ENCODE peak calls at places on chromosome 6, in seven cellular contexts. Q is IMR-90, W is uterus, L is transverse colon, A is H54, B is esophagus muscularis mucosa, I is right lobe of liver. E is an unnamed sample.

GRCh38 chr6:116866281-116866871 is 10.7 kb upstream of the RFX6 start:
- DNase-seq in Q (peak; percentile 2), W (no peak), L (no peak), A (no peak), B (no peak), I (no peak), E (no peak)

GRCh38 chr6:28985396-28986164 is 19.5 kb downstream of the ZNF311 start:
- DNase-seq in Q (peak; percentile 98), W (peak; percentile 80), L (peak; percentile 86), A (peak; percentile 74), B (peak; percentile 93), I (peak; percentile 82), E (peak; percentile 83)

GRCh38 chr6:100673641-100674040 is 207.5 kb downstream of the ASCC3 start:
- DNase-seq in Q (no peak), W (no peak), L (no peak), A (no peak), B (no peak), I (no peak), E (no peak)

GRCh38 chr6:13624871-13625288 is 9.7 kb downstream of the NOL7 start:
- DNase-seq in Q (peak; percentile 44), W (no peak), L (no peak), A (peak; percentile 28), B (no peak), I (no peak), E (no peak)

GRCh38 chr6:108622601-108623335 is 62.1 kb downstream of the FOXO3 start:
- DNase-seq in Q (peak; percentile 98), W (peak; percentile 55), L (peak; percentile 29), A (peak; percentile 19), B (no peak), I (no peak), E (no peak)

GRCh38 chr6:38773338-38773737 is 58.2 kb downstream of the DNAH8 start:
- DNase-seq in Q (no peak), W (no peak), L (peak; percentile 22), A (no peak), B (no peak), I (no peak), E (no peak)

GRCh38 chr6:16040282-16040974 is 88.5 kb upstream of the MYLIP start:
- DNase-seq in Q (no peak), W (no peak), L (no peak), A (no peak), B (no peak), I (no peak), E (no peak)

GRCh38 chr6:132011582-132011981 is 60.4 kb upstream of the CCN2 start:
- DNase-seq in Q (no peak), W (no peak), L (no peak), A (no peak), B (no peak), I (no peak), E (no peak)

GRCh38 chr6:137223370-137224131 is 4.4 kb upstream of the IFNGR1 start:
- DNase-seq in Q (peak; percentile 70), W (no peak), L (no peak), A (no peak), B (no peak), I (no peak), E (no peak)

DNA sequence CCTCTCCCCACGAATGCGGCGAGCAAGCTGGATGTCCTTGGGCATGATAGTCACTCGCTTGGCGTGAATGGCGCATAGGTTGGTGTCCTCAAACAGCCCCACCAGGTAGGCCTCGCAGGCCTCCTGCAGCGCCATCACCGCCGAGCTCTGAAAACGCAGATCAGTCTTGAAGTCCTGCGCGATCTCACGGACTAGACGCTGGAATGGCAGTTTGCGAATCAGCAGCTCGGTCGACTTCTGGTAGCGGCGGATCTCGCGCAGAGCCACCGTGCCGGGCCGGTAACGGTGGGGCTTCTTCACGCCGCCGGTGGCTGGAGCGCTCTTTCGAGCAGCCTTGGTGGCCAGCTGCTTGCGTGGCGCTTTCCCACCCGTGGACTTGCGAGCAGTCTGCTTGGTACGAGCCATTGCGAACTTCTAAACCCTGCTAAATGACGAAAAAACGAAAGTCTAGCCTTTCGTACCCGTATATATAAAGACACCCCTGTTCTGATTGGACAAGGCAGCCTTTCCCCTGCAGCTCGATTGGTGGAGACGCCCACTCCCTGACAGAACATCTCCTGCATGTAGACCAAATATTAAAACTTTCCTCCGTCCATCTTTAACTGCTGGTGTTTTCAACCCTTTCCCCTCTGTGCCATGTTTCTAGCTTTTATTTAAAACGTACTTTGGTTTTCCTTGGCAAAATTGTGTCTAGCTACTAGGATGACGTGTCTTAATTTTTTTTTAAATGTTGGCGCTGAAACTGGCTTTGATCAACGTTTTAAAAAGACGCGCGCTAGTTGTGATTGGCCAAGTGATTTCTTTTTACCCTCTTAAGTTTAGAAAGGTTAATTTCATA is 109.8 kb downstream of the HFE start:
- DNase-seq in Q (peak; percentile 95), W (peak; percentile 66), L (peak; percentile 84), A (peak; percentile 62), B (peak; percentile 94), I (peak; percentile 74), E (peak; percentile 85)
- TF ChIP-seq POLR2A in Q (peak; percentile 97), W (peak; percentile 92), L (peak; percentile 91), A (peak; percentile 91), B (peak; percentile 36), I (peak; percentile 80), E (peak; percentile 93)

GRCh38 chr6:11778042-11778441 is 561 bp downstream of the ADTRP start:
- DNase-seq in Q (no peak), W (no peak), L (no peak), A (no peak), B (no peak), I (no peak), E (no peak)
- TF ChIP-seq POLR2A in Q (no peak), W (no peak), L (no peak), A (no peak), B (no peak), I (no peak), E (no peak)

GRCh38 chr6:27890351-27891299 is 21.6 kb downstream of the OR2B2 start:
- DNase-seq in Q (peak; percentile 97), W (no peak), L (peak; percentile 79), A (no peak), B (no peak), I (no peak), E (no peak)
- TF ChIP-seq POLR2A in Q (peak; percentile 94), W (peak; percentile 25), L (peak; percentile 96), A (peak; percentile 62), B (no peak), I (peak; percentile 75), E (no peak)

GRCh38 chr6:93417421-93417996 is 1.9 kb downstream of the EPHA7 start:
- DNase-seq in Q (no peak), W (no peak), L (no peak), A (no peak), B (no peak), I (no peak), E (peak; percentile 32)

GRCh38 chr6:93418113-93418447 is 1.3 kb downstream of the EPHA7 start:
- DNase-seq in Q (no peak), W (no peak), L (no peak), A (no peak), B (no peak), I (no peak), E (no peak)

GRCh38 chr6:93418448-93419303 is 683 bp downstream of the EPHA7 start:
- DNase-seq in Q (no peak), W (peak; percentile 26), L (peak; percentile 18), A (no peak), B (no peak), I (no peak), E (peak; percentile 21)

GRCh38 chr6:93420163-93420806 is 926 bp upstream of the EPHA7 start:
- DNase-seq in Q (no peak), W (no peak), L (no peak), A (no peak), B (no peak), I (no peak), E (no peak)

GRCh38 chr6:93419304-93420162 is at the start of gene EPHA7:
- DNase-seq in Q (peak; percentile 76), W (peak; percentile 97), L (peak; percentile 88), A (no peak), B (peak; percentile 96), I (peak; percentile 76), E (peak; percentile 96)
- TF ChIP-seq POLR2A in Q (no peak), W (peak; percentile 58), L (peak; percentile 63), A (no peak), B (peak; percentile 24), I (no peak), E (peak; percentile 34)

GRCh38 chr6:11196511-11197174 is 35.8 kb downstream of the NEDD9 start:
- DNase-seq in Q (peak; percentile 85), W (no peak), L (no peak), A (no peak), B (no peak), I (no peak), E (no peak)
- TF ChIP-seq POLR2A in Q (no peak), W (no peak), L (no peak), A (no peak), B (no peak), I (no peak), E (no peak)

DNA sequence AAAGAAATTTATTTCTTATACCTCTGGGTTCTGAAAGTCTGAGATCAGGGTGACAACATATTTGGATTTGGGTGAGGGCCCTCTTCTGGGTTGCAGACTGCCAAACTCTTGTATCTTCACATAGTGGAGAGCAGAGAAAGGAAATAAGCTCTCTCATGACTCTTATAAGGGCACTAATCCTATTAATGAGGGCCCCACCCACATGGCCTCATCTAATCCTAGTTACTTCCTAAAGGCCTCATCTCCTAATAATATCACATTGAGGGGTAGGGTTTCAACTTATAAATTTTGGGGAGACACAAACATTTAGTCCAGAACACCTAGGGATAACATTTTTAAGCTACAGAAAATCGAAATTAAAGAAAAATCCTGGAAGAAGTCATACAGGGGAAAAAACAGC is 5.1 kb upstream of the ZNF391 start:
- DNase-seq in Q (no peak), W (no peak), L (no peak), A (no peak), B (no peak), I (no peak), E (no peak)
- TF ChIP-seq POLR2A in Q (no peak), W (no peak), L (no peak), A (no peak), B (no peak), I (no peak), E (no peak)

DNA sequence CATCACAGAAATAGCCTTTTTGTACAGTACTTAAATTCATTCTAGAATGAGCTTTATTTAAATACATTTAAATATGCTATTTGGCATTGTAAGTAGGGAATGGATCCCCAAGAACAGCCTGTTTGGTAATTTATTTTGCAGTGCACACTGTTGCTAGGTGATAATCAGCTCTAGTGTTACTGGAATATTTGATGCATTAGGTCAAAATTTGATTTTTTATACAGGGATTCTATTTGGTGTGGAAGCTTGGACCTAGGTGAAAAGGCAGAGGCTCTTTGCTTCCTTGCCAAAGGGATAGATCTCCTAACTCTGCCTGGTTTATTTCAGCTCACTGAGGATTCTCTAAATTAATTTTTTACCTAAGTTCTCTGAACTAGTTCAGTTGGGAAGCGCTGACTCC is 593.7 kb downstream of the EPM2A start:
- DNase-seq in Q (no peak), W (no peak), L (no peak), A (no peak), B (no peak), I (no peak), E (no peak)
- TF ChIP-seq POLR2A in Q (no peak), W (no peak), L (no peak), A (no peak), B (no peak), I (no peak), E (no peak)